ENCODE peak calls at places on chromosomes 1 and 21, in nine cellular contexts. Q is lower leg skin, S is heart left ventricle, X is stomach, C is HCT116, J is A549, N is ovary, W is body of pancreas, L is vagina. M is an unnamed sample.

GRCh38 chr1:82318921-82319320 is 518.2 kb downstream of the ADGRL2 start:
- DNase-seq in S (no peak), X (no peak), N (no peak), C (no peak), Q (no peak), W (no peak), J (no peak), L (no peak), M (no peak)

GRCh38 chr21:45471229-45472052 is 66.5 kb downstream of the COL18A1 start:
- DNase-seq in X (no peak), N (peak; percentile 69), C (no peak), S (peak; percentile 75), W (no peak), L (no peak), J (peak; percentile 18), Q (no peak), M (no peak)

GRCh38 chr1:168121314-168122029 is 15.3 kb downstream of the GPR161 start:
- DNase-seq in Q (peak; percentile 33), X (peak; percentile 37), S (peak; percentile 81), W (peak; percentile 78), N (peak; percentile 92), J (no peak), L (no peak), C (no peak), M (no peak)

GRCh38 chr21:16708431-16708830 is 804.4 kb upstream of the CXADR start:
- DNase-seq in L (no peak), N (no peak), S (no peak), X (no peak), J (no peak), W (no peak), Q (no peak), C (no peak), M (no peak)

GRCh38 chr1:48675251-48675650 is 101.4 kb downstream of the BEND5 start:
- DNase-seq in S (no peak), L (no peak), X (no peak), J (no peak), Q (no peak), W (no peak), N (no peak), C (no peak), M (no peak)

GRCh38 chr1:224640018-224640417 is 23.9 kb downstream of the CNIH3 start:
- DNase-seq in W (no peak), X (no peak), Q (no peak), N (no peak), C (no peak), L (no peak), S (no peak), J (no peak), M (no peak)

GRCh38 chr21:46324390-46325072 is 575 bp downstream of the PCNT start:
- DNase-seq in N (peak; percentile 91), W (peak; percentile 89), C (peak; percentile 46), Q (peak; percentile 63), X (peak; percentile 90), S (peak; percentile 91), J (peak; percentile 80), L (no peak), M (peak; percentile 96)

GRCh38 chr21:33844104-33844889 is 71.3 kb downstream of the ATP5PO start:
- DNase-seq in X (no peak), N (no peak), W (peak; percentile 68), C (no peak), S (no peak), J (no peak), Q (no peak), L (no peak), M (no peak)

GRCh38 chr1:65149391-65149729 is 1.4 kb downstream of the AK4 start:
- DNase-seq in X (no peak), S (no peak), W (no peak), L (no peak), N (no peak), C (no peak), J (no peak), Q (no peak), M (no peak)

GRCh38 chr21:36474591-36474990 is 5.3 kb downstream of the CLDN14 start:
- DNase-seq in N (no peak), C (no peak), S (no peak), X (no peak), Q (no peak), L (no peak), J (no peak), W (no peak), M (no peak)

GRCh38 chr1:174976436-174977107 is 23.2 kb upstream of the CACYBP start:
- DNase-seq in N (no peak), W (no peak), S (no peak), J (no peak), C (no peak), X (no peak), L (no peak), Q (no peak), M (no peak)

GRCh38 chr1:235424092-235424491 is 56.9 kb downstream of the TBCE start:
- DNase-seq in J (no peak), N (no peak), X (no peak), Q (no peak), W (no peak), C (no peak), S (no peak), L (no peak), M (no peak)

GRCh38 chr1:145720878-145721671 is 1.8 kb downstream of the CD160 start:
- DNase-seq in L (no peak), J (peak; percentile 61), Q (peak; percentile 47), X (peak; percentile 77), S (peak; percentile 73), N (peak; percentile 70), C (peak; percentile 35), W (peak; percentile 73), M (peak; percentile 81)

GRCh38 chr1:28322209-28322608 is 6.6 kb upstream of the MED18 start:
- DNase-seq in N (no peak), X (no peak), L (no peak), Q (no peak), W (peak; percentile 60), C (no peak), J (peak; percentile 59), S (no peak), M (peak; percentile 10)

GRCh38 chr1:156276966-156277381 is 5.7 kb downstream of the SMG5 start:
- DNase-seq in W (no peak), J (no peak), S (no peak), N (no peak), L (no peak), C (no peak), X (no peak), Q (no peak), M (no peak)

GRCh38 chr1:223444411-223444810 is 51.2 kb downstream of the CCDC185 start:
- DNase-seq in X (no peak), S (no peak), Q (no peak), J (no peak), L (no peak), N (no peak), W (no peak), C (no peak), M (no peak)

GRCh38 chr1:44707112-44707881 is 23.7 kb downstream of the RNU5D-1 start:
- DNase-seq in S (no peak), W (no peak), Q (no peak), C (peak; percentile 61), N (no peak), X (no peak), J (peak; percentile 70), L (no peak), M (no peak)

GRCh38 chr1:40102896-40103295 is 5.8 kb upstream of the PPT1 start:
- DNase-seq in X (no peak), N (no peak), C (no peak), L (no peak), W (no peak), S (no peak), Q (no peak), J (no peak), M (no peak)
- TF ChIP-seq POLR2A in X (no peak), N (no peak), C (no peak), L (no peak), W (no peak), S (no peak), Q (no peak), J (no peak), M (no peak)

GRCh38 chr1:89527750-89528381 is 3.2 kb downstream of the LRRC8B start:
- DNase-seq in C (no peak), S (no peak), J (no peak), X (no peak), L (no peak), Q (no peak), W (no peak), N (no peak), M (no peak)

GRCh38 chr1:89523597-89524368 is 846 bp upstream of the LRRC8B start:
- DNase-seq in L (no peak), C (peak; percentile 40), Q (no peak), N (no peak), X (peak; percentile 50), S (peak; percentile 40), W (peak; percentile 55), J (peak; percentile 71), M (no peak)

GRCh38 chr1:89525169-89525855 is 683 bp downstream of the LRRC8B start:
- DNase-seq in J (peak; percentile 39), X (no peak), W (no peak), Q (peak; percentile 33), L (no peak), N (no peak), C (peak; percentile 37), S (peak; percentile 45), M (peak; percentile 71)

GRCh38 chr1:89527256-89527655 is 2.6 kb downstream of the LRRC8B start:
- DNase-seq in W (no peak), C (no peak), J (no peak), N (no peak), X (no peak), S (no peak), Q (no peak), L (no peak), M (no peak)

GRCh38 chr1:89524369-89525168 is at the start of gene LRRC8B:
- DNase-seq in W (peak; percentile 88), J (peak; percentile 86), N (peak; percentile 90), L (no peak), X (peak; percentile 92), S (peak; percentile 95), C (peak; percentile 74), Q (peak; percentile 85), M (peak; percentile 95)
- TF ChIP-seq POLR2A in W (peak; percentile 88), J (peak; percentile 84), N (peak; percentile 79), L (no peak), X (no peak), S (no peak), C (peak; percentile 58), Q (no peak), M (peak; percentile 88)

GRCh38 chr1:200033511-200034261 is 6.2 kb downstream of the NR5A2 start:
- DNase-seq in W (peak; percentile 60), L (no peak), X (no peak), C (no peak), N (no peak), S (no peak), Q (no peak), J (no peak), M (peak; percentile 32)
- TF ChIP-seq POLR2A in W (peak; percentile 76), L (no peak), X (no peak), C (no peak), N (no peak), S (no peak), Q (no peak), J (no peak), M (no peak)

GRCh38 chr1:69846267-69846666 is 278.5 kb downstream of the LRRC7 start:
- DNase-seq in S (no peak), N (no peak), Q (no peak), J (no peak), L (no peak), W (no peak), X (no peak), C (no peak), M (no peak)

GRCh38 chr1:69847670-69848069 is 279.9 kb downstream of the LRRC7 start:
- DNase-seq in C (no peak), L (no peak), X (no peak), J (no peak), Q (no peak), W (no peak), S (no peak), N (no peak), M (no peak)

GRCh38 chr1:69845655-69846054 is 277.9 kb downstream of the LRRC7 start:
- DNase-seq in J (no peak), W (no peak), X (no peak), Q (no peak), N (no peak), L (no peak), C (no peak), S (no peak), M (no peak)
- TF ChIP-seq POLR2A in J (no peak), W (no peak), X (no peak), Q (no peak), N (no peak), L (no peak), C (no peak), S (no peak), M (no peak)